ENCODE peak calls at places on chromosomes 11 and 22, in six cellular contexts. V, D, K, T, C and P are unnamed samples.

GRCh38 chr11:83195176-83195531 is 1.6 kb downstream of the ANKRD42 start:
- DNase-seq in D (no peak), T (no peak), K (no peak), C (peak), V (no peak), P (no peak)

GRCh38 chr11:79396001-79396400 is 44.8 kb downstream of the TENM4 start:
- DNase-seq in V (no peak), T (no peak), C (no peak), K (no peak), D (no peak), P (no peak)

GRCh38 chr11:12692238-12693074 is 18.2 kb downstream of the TEAD1 start:
- DNase-seq in V (peak), T (peak), K (peak), D (peak), C (peak), P (peak)

GRCh38 chr11:373716-374551 is 4.6 kb downstream of the B4GALNT4 start:
- DNase-seq in C (no peak), D (no peak), K (no peak), V (no peak), T (no peak), P (no peak)

GRCh38 chr11:94400839-94401772 is at the start of gene GPR83:
- DNase-seq in D (no peak), V (no peak), K (no peak), C (no peak), T (no peak), P (no peak)

GRCh38 chr11:74849525-74850391 is 99.1 kb downstream of the XRRA1 start:
- DNase-seq in K (no peak), C (no peak), T (no peak), D (no peak), V (no peak), P (no peak)

GRCh38 chr11:122365545-122366380 is 249.7 kb upstream of the BLID start:
- DNase-seq in C (no peak), K (no peak), V (no peak), D (peak), T (no peak), P (no peak)

GRCh38 chr22:28435960-28436359 is 243.7 kb downstream of the TTC28 start:
- DNase-seq in T (no peak), V (no peak), D (no peak), C (no peak), K (no peak), P (no peak)

GRCh38 chr11:111530091-111530490 is 10.4 kb upstream of the LAYN start:
- DNase-seq in C (no peak), T (no peak), D (no peak), K (no peak), V (no peak), P (no peak)

GRCh38 chr11:15175780-15176179 is 61.1 kb downstream of the INSC start:
- DNase-seq in D (no peak), V (no peak), K (no peak), T (no peak), C (no peak), P (no peak)

GRCh38 chr22:17990167-17990566 is 34.2 kb downstream of the MICAL3 start:
- DNase-seq in T (no peak), D (no peak), K (no peak), C (no peak), V (no peak), P (no peak)

GRCh38 chr11:10670099-10670498 is 23.5 kb downstream of the IRAG1 start:
- DNase-seq in C (no peak), D (no peak), T (no peak), V (no peak), K (no peak), P (no peak)

GRCh38 chr22:41523464-41524221 is 20.6 kb downstream of the POLR3H start:
- DNase-seq in C (no peak), T (no peak), V (no peak), D (no peak), K (no peak), P (no peak)

GRCh38 chr22:43639228-43639948 is 172.7 kb downstream of the EFCAB6 start:
- DNase-seq in V (no peak), C (no peak), T (no peak), D (no peak), K (no peak), P (no peak)

GRCh38 chr11:69819541-69820070 is 390 bp upstream of the FGF3 start:
- DNase-seq in K (no peak), C (no peak), D (no peak), T (no peak), V (no peak), P (no peak)

GRCh38 chr22:45090364-45090960 is 73.3 kb upstream of the NUP50 start:
- DNase-seq in C (no peak), D (no peak), K (no peak), T (no peak), V (no peak), P (peak)

GRCh38 chr11:130029137-130029536 is 26.5 kb upstream of the PRDM10 start:
- DNase-seq in V (no peak), C (no peak), T (no peak), D (no peak), K (no peak), P (no peak)

GRCh38 chr11:35983965-35984364 is 40.1 kb downstream of the LDLRAD3 start:
- DNase-seq in C (no peak), T (no peak), D (no peak), K (no peak), V (no peak), P (no peak)

GRCh38 chr11:910044-910588 is 494 bp downstream of the CHID1 start:
- DNase-seq in D (no peak), C (no peak), T (no peak), K (no peak), V (no peak), P (no peak)

DNA sequence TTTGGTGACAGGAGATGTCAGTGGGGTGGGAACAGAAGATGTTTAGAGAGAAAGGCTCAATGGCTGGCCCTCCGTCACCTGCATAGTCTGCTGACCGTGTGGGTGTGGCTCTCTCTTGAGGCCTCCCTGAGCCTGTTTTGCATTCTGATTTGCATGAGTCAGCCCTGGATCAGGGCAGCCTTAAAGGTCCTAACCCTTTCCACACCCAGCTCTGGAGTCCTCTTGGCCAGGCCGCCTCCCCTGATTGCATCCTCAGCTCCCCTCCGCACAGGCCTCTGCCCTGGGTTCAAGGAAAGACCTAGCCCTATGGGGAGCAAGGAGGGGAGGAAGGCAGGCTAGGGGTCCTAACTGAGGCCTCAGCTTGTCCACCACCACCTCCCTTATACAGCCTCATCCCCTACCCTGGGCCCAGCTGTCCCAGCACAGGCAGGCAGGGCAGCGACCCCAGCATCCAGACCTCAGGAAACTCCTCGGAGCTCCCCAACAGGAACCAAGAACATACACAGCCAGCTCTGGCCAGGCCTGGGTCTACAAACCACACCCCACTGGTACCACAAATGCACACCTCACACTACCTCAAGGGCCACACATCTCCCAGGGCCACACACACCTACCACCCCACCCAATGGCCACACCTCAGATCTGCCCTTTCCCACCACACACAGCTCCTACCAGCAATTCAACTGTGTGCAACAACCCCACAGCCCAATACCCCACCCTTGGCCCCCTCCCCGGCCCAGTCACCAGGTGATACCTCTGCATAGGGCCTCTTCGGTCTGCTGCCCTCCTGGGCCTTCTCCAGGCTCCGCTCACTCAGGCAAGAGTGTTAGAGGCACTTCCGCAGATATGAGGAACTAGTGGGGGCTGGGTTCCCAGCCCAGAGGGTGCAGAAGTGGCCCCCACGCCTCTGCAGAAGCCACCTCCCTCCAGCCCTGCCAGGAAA is 13.7 kb downstream of the ARAP1 start:
- DNase-seq in V (no peak), T (peak), K (peak), D (no peak), C (no peak), P (no peak)
- TF ChIP-seq POLR2A in V (no peak), T (no peak), K (peak), D (peak), C (no peak), P (peak)

DNA sequence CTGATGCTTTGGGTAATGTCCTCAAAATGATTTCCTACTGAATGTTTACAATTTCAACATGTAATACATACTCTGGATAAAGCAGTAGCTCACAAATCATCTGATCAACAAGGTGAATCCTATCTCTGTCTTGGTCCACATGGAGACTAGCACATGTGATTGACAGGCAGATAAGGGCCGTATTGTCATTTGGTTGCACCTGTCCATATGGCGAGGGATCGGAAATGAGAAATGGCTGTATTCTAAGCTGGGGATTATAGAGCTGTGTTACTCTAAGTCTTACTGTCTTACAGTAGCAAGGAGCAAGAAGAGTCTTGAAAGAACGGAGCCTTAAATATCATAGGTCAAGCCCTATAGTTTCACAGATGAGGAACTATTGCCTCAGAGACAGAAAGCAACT is 55.7 kb downstream of the APIP start:
- DNase-seq in V (no peak), D (no peak), K (no peak), T (no peak), C (no peak), P (no peak)
- H3K27ac ChIP-seq in V (peak), D (no peak), K (peak), T (no peak), C (peak), P (no peak)

DNA sequence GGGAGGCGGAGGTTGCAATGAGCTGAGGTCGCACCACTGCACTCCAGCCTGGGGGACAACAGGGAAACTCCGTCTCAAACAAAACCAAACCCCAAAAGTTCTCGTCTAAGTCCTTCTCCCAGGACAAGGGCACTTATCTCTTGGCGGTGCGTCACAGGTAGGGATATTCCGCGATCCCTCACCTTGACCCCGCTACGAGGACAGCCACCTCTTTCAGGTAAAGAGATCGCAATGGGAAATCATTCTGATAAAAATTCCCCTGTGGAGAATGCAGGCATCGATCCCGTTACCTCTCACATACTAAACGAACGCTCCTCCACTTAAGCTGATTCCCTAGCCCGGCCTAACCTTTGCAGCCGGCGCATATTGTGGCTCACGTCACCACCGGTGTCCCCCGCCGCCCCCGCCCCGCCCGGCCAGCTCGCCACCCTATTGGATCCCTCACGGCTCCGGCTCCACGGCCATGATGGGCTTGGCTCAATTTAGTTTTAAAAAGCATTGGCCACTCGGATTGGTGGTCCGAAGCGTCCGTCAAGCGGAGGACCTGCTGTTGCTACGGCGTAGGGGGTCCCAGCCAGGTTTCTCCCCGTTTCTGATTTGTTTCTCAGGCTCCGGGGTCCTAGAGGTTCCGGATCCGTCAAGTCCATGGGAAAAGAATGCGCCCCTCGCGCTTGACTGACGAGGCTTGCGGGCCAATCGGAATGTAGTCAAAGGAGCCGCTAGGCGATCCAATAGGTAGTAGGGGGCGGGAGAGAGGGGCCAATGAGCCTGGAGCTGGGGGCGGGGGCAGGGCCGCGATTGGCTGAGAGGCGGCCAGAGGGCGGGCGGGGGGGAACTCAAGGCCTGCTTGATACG is 439 bp upstream of the PPP6R3 start:
- DNase-seq in K (peak), C (peak), T (peak), D (peak), V (peak), P (peak)
- TF ChIP-seq POLR2A in K (no peak), C (peak), T (no peak), D (peak), V (no peak), P (no peak)

GRCh38 chr11:48182860-48183526 is 33.6 kb upstream of the OR4B1 start:
- DNase-seq in K (no peak), D (no peak), V (no peak), T (no peak), C (no peak), P (no peak)
- H3K27ac ChIP-seq in K (no peak), D (no peak), V (no peak), T (no peak), C (no peak), P (no peak)